ENCODE peak calls at places on chromosomes 12 and 14, in ten cellular contexts. Z, Y, R, I, V, L, A, D, K and F are unnamed samples.

GRCh38 chr14:37114039-37114438 is 58.4 kb downstream of the SLC25A21 start:
- DNase-seq in Z (no peak), Y (no peak), R (no peak), I (no peak), V (peak), L (no peak), A (no peak), D (no peak), K (no peak), F (no peak)

GRCh38 chr12:132674561-132674960 is 12.6 kb downstream of the POLE start:
- DNase-seq in Z (no peak), Y (no peak), R (no peak), I (no peak), V (no peak), L (no peak), A (no peak), D (no peak), K (no peak), F (no peak)

GRCh38 chr12:88472775-88473174 is 107.5 kb downstream of the KITLG start:
- DNase-seq in Z (no peak), Y (peak), R (no peak), I (no peak), V (peak), L (no peak), A (no peak), D (no peak), K (no peak), F (no peak)

GRCh38 chr14:50520947-50521815 is 11.2 kb downstream of the MAP4K5 start:
- DNase-seq in Z (no peak), Y (peak), R (no peak), I (peak), V (peak), L (no peak), A (no peak), D (no peak), K (peak), F (no peak)

GRCh38 chr12:71607494-71608330 is 55.9 kb downstream of the ZFC3H1 start:
- DNase-seq in Z (no peak), Y (no peak), R (no peak), I (no peak), V (no peak), L (no peak), A (no peak), D (no peak), K (no peak), F (no peak)

GRCh38 chr12:47394070-47394469 is 311.8 kb downstream of the RPAP3 start:
- DNase-seq in Z (no peak), Y (peak), R (no peak), I (no peak), V (no peak), L (no peak), A (no peak), D (peak), K (peak), F (no peak)

GRCh38 chr12:10607885-10608458 is 5.4 kb downstream of the MAGOHB start:
- DNase-seq in Z (no peak), Y (peak), R (no peak), I (no peak), V (peak), L (no peak), A (no peak), D (peak), K (no peak), F (no peak)

GRCh38 chr12:21276826-21277225 is 57.9 kb downstream of the SLCO1A2 start:
- DNase-seq in Z (no peak), Y (no peak), R (no peak), I (no peak), V (peak), L (no peak), A (no peak), D (no peak), K (no peak), F (no peak)

GRCh38 chr12:55067701-55068100 is 47.9 kb downstream of the NEUROD4 start:
- DNase-seq in Z (no peak), Y (no peak), R (no peak), I (no peak), V (no peak), L (no peak), A (no peak), D (no peak), K (no peak), F (no peak)

GRCh38 chr12:120357104-120357503 is 11.9 kb downstream of the MSI1 start:
- DNase-seq in Z (no peak), Y (no peak), R (no peak), I (no peak), V (no peak), L (no peak), A (no peak), D (no peak), K (no peak), F (no peak)